ENCODE peak calls at places on chromosomes 6 and 20, in nine cellular contexts. R is HTR-8/SVneo; V is colonic mucosa; U is GM12865; A is sigmoid colon; Z is left cardiac atrium; C is NCI-H2081 treated with DMSO at 0.1 percent for 48 hours; W is CD4-positive, alpha-beta T cell; S is NAMALWA. K is an unnamed sample.

GRCh38 chr6:100420711-100421110 is 44.0 kb downstream of the SIM1 start:
- DNase-seq in Z (no peak), R (no peak), W (no peak), C (no peak), A (no peak), U (no peak), V (no peak), S (no peak), K (no peak)

GRCh38 chr20:7855545-7855944 is 84.7 kb downstream of the HAO1 start:
- DNase-seq in V (no peak), C (no peak), U (no peak), S (no peak), W (no peak), Z (no peak), R (no peak), A (no peak), K (no peak)

GRCh38 chr20:31837896-31838397 is 7.5 kb downstream of the FOXS1 start:
- DNase-seq in U (no peak), V (no peak), S (no peak), C (no peak), Z (peak; percentile 27), W (no peak), R (no peak), A (peak; percentile 52), K (peak; percentile 83)

GRCh38 chr6:35262596-35262995 is 3.1 kb downstream of the ZNF76 start:
- DNase-seq in V (no peak), W (no peak), Z (no peak), R (no peak), C (no peak), A (peak; percentile 9), U (no peak), S (no peak), K (no peak)

GRCh38 chr20:47028487-47028886 is 133.8 kb downstream of the EYA2 start:
- DNase-seq in C (no peak), Z (no peak), V (no peak), U (no peak), S (no peak), R (no peak), W (no peak), A (no peak), K (no peak)

GRCh38 chr6:129006685-129007514 is 124.0 kb downstream of the LAMA2 start:
- DNase-seq in R (no peak), Z (no peak), C (no peak), A (no peak), S (no peak), V (no peak), W (no peak), U (no peak), K (no peak)

GRCh38 chr20:25600632-25601031 is 15.3 kb upstream of the NINL start:
- DNase-seq in U (no peak), Z (no peak), C (no peak), R (no peak), V (no peak), S (no peak), W (no peak), A (no peak), K (no peak)

GRCh38 chr6:96089173-96089572 is 73.4 kb downstream of the FUT9 start:
- DNase-seq in R (no peak), V (no peak), S (no peak), C (no peak), Z (no peak), U (peak; percentile 3), W (no peak), A (no peak), K (peak; percentile 7)

GRCh38 chr6:170253226-170253909 is 37.5 kb downstream of the DLL1 start:
- DNase-seq in Z (peak; percentile 11), U (no peak), W (no peak), S (no peak), A (peak; percentile 41), C (no peak), R (no peak), V (no peak), K (peak; percentile 67)

GRCh38 chr6:139161817-139162284 is 27.0 kb downstream of the HECA start:
- DNase-seq in U (peak; percentile 92), W (peak; percentile 55), C (no peak), V (no peak), R (no peak), S (peak; percentile 58), A (no peak), Z (no peak), K (no peak)

GRCh38 chr6:168155193-168155592 is 76.2 kb upstream of the FRMD1 start:
- DNase-seq in C (no peak), V (no peak), U (no peak), S (no peak), Z (no peak), W (no peak), R (peak; percentile 41), A (peak; percentile 46), K (no peak)

GRCh38 chr20:20561841-20562240 is 150.6 kb downstream of the RALGAPA2 start:
- DNase-seq in V (no peak), W (no peak), A (no peak), U (peak; percentile 46), C (no peak), S (no peak), Z (no peak), R (no peak), K (no peak)

GRCh38 chr6:144469144-144469575 is 184.0 kb downstream of the UTRN start:
- DNase-seq in R (no peak), Z (no peak), V (no peak), A (no peak), S (no peak), C (no peak), W (no peak), U (peak; percentile 37), K (no peak)

GRCh38 chr6:46468611-46469010 is 22.6 kb downstream of the RCAN2 start:
- DNase-seq in U (no peak), V (no peak), C (no peak), R (no peak), S (no peak), A (no peak), W (no peak), Z (no peak), K (no peak)

GRCh38 chr6:90544085-90544484 is 42.8 kb downstream of the MAP3K7 start:
- DNase-seq in W (no peak), S (no peak), A (no peak), V (no peak), R (no peak), Z (no peak), C (no peak), U (no peak), K (no peak)

GRCh38 chr6:34671801-34672656 is 24.5 kb downstream of the ILRUN start:
- DNase-seq in R (no peak), A (no peak), U (peak; percentile 94), V (peak; percentile 65), W (peak; percentile 66), C (no peak), Z (peak; percentile 50), S (peak; percentile 85), K (peak; percentile 60)

GRCh38 chr6:140082867-140083297 is 708.4 kb upstream of the CITED2 start:
- DNase-seq in U (no peak), V (no peak), R (no peak), S (no peak), Z (no peak), C (no peak), W (no peak), A (no peak), K (no peak)

GRCh38 chr6:73879466-73879865 is 183.5 kb downstream of the CD109 start:
- DNase-seq in V (no peak), W (no peak), S (no peak), C (no peak), R (no peak), U (no peak), Z (no peak), A (no peak), K (no peak)

GRCh38 chr6:15386756-15387112 is 140.9 kb downstream of the JARID2 start:
- DNase-seq in U (no peak), V (no peak), A (no peak), C (no peak), W (no peak), S (no peak), Z (no peak), R (no peak), K (no peak)

K was measured in NB4.